ENCODE peak calls at places on chromosomes 7 and 10, in nine cellular contexts. W is HEK293T; G is G401; T is stimulated activated CD4-positive, alpha-beta T cell treated with anti-CD3 and anti-CD28 coated beads, Interleukin-15, amount 100 ng/mL, for 1 hour; I is chondrocyte; E is stimulated activated naive B cell treated with anti-CD40 and anti-IgM and Interleukin-4, amounts not matched to agents 10 μg/mL and 1 μg/mL and 100 μg/mL, for 72 hours; P is adrenal gland; D is hepatic stellate cell; C is retinal pigment epithelial cell. L is an unnamed sample.
A peak's percentile ranks its signal among the peaks of the same experiment; 100 is the strongest.

GRCh38 chr10:79320785-79321493 is 26.3 kb upstream of the PPIF start:
- DNase-seq in D (peak; percentile 64), P (no peak), E (no peak), T (no peak), G (peak; percentile 70), W (no peak), I (peak; percentile 40), C (no peak), L (no peak)

GRCh38 chr7:46660402-46660801 is 739.3 kb upstream of the IGFBP3 start:
- DNase-seq in W (no peak), D (no peak), I (no peak), C (no peak), T (no peak), E (no peak), G (no peak), P (no peak), L (no peak)

GRCh38 chr7:103141753-103142404 is 7.0 kb downstream of the NAPEPLD start:
- DNase-seq in P (no peak), T (no peak), W (no peak), G (no peak), E (no peak), D (no peak), C (no peak), I (no peak), L (no peak)

GRCh38 chr7:38410056-38410455 is 136.6 kb upstream of the TARP start:
- DNase-seq in I (no peak), T (no peak), E (no peak), D (no peak), W (no peak), P (no peak), C (no peak), G (peak; percentile 73), L (no peak)

GRCh38 chr10:25076501-25077197 is 60.2 kb downstream of the THNSL1 start:
- DNase-seq in W (no peak), C (no peak), T (no peak), E (no peak), D (no peak), P (no peak), G (no peak), I (no peak), L (no peak)

GRCh38 chr10:128028508-128029279 is 97.5 kb downstream of the MKI67 start:
- DNase-seq in C (no peak), D (no peak), E (no peak), I (peak; percentile 76), G (no peak), P (no peak), W (no peak), T (no peak), L (no peak)

GRCh38 chr7:98922392-98923107 is 44.2 kb downstream of the TRRAP start:
- DNase-seq in E (no peak), D (no peak), G (peak; percentile 92), W (no peak), I (no peak), C (no peak), P (no peak), T (no peak), L (no peak)

GRCh38 chr7:55148571-55148970 is 129.8 kb downstream of the EGFR start:
- DNase-seq in I (no peak), D (no peak), W (no peak), P (no peak), C (no peak), G (no peak), T (no peak), E (no peak), L (no peak)

GRCh38 chr7:95066736-95067530 is 159.5 kb downstream of the PPP1R9A start:
- DNase-seq in I (no peak), W (peak; percentile 42), G (no peak), T (no peak), D (no peak), E (no peak), P (no peak), C (peak; percentile 34), L (no peak)

GRCh38 chr10:1374501-1374900 is 318.3 kb downstream of the WDR37 start:
- DNase-seq in T (no peak), P (no peak), D (no peak), I (no peak), G (no peak), W (no peak), E (no peak), C (no peak), L (no peak)

GRCh38 chr7:92415225-92415624 is 32.1 kb upstream of the GATAD1 start:
- DNase-seq in P (no peak), D (no peak), E (no peak), T (no peak), G (no peak), W (no peak), I (no peak), C (no peak), L (no peak)

GRCh38 chr7:96026006-96026405 is 253.7 kb downstream of the DYNC1I1 start:
- DNase-seq in C (no peak), I (no peak), P (no peak), E (no peak), T (no peak), D (no peak), G (no peak), W (no peak), L (no peak)

GRCh38 chr7:138857728-138858127 is 59.7 kb upstream of the ATP6V0A4 start:
- DNase-seq in I (no peak), D (no peak), E (no peak), G (no peak), P (no peak), C (no peak), W (no peak), T (no peak), L (no peak)

GRCh38 chr7:86818903-86819302 is 175.2 kb downstream of the GRM3 start:
- DNase-seq in W (peak; percentile 19), G (no peak), I (no peak), P (no peak), E (no peak), C (no peak), T (no peak), D (no peak), L (no peak)